ENCODE peak calls at places on chromosomes 5 and 9, in five cellular contexts. J, C, X, Q and I are unnamed samples.

GRCh38 chr5:165309446-165309845 is 1804.0 kb downstream of the MAT2B start:
- DNase-seq in C (no peak), J (no peak), X (no peak), Q (no peak), I (no peak)

GRCh38 chr9:123643518-123643917 is 286.4 kb downstream of the DENND1A start:
- DNase-seq in J (no peak), X (no peak), Q (no peak), C (no peak), I (no peak)

GRCh38 chr9:98022447-98022846 is 34.1 kb upstream of the NANS start:
- DNase-seq in J (no peak), X (no peak), C (no peak), Q (peak), I (no peak)

GRCh38 chr9:88604836-88605499 is 70.0 kb downstream of the NXNL2 start:
- DNase-seq in J (no peak), C (no peak), Q (peak), X (no peak), I (no peak)

GRCh38 chr9:108478871-108479332 is 376.9 kb downstream of the ACTL7B start:
- DNase-seq in Q (peak), C (no peak), X (peak), J (no peak), I (peak)

GRCh38 chr5:149636861-149637246 is 55.6 kb downstream of the ARHGEF37 start:
- DNase-seq in C (peak), Q (peak), X (peak), J (peak), I (peak)

GRCh38 chr9:89870207-89870606 is 265.4 kb downstream of the GADD45G start:
- DNase-seq in J (no peak), Q (no peak), X (no peak), C (no peak), I (no peak)

GRCh38 chr5:4758550-4758949 is 381.6 kb upstream of the ADAMTS16 start:
- DNase-seq in X (no peak), C (no peak), J (no peak), Q (no peak), I (no peak)

GRCh38 chr9:74570879-74571512 is 73.9 kb downstream of the RORB start:
- DNase-seq in X (peak), C (peak), Q (peak), J (no peak), I (peak)

GRCh38 chr5:72121753-72122445 is 14.6 kb downstream of the MAP1B start:
- DNase-seq in C (peak), Q (peak), J (no peak), X (no peak), I (no peak)

GRCh38 chr5:134784946-134785620 is 26.5 kb downstream of the DDX46 start:
- DNase-seq in X (no peak), J (no peak), Q (peak), C (peak), I (peak)

GRCh38 chr9:125989090-125989501 is 241.9 kb downstream of the PBX3 start:
- DNase-seq in J (no peak), Q (no peak), C (no peak), X (no peak), I (no peak)

GRCh38 chr9:20355022-20355421 is 267.3 kb downstream of the MLLT3 start:
- DNase-seq in J (no peak), C (no peak), Q (peak), X (peak), I (no peak)

GRCh38 chr9:123662057-123662776 is 267.7 kb downstream of the DENND1A start:
- DNase-seq in Q (no peak), C (no peak), J (no peak), X (no peak), I (no peak)

GRCh38 chr9:90898229-90898628 is 96.6 kb downstream of the SYK start:
- DNase-seq in C (no peak), J (no peak), X (no peak), Q (no peak), I (no peak)
- H3K4me3 ChIP-seq in C (no peak), J (no peak), X (no peak), Q (no peak), I (no peak)

DNA sequence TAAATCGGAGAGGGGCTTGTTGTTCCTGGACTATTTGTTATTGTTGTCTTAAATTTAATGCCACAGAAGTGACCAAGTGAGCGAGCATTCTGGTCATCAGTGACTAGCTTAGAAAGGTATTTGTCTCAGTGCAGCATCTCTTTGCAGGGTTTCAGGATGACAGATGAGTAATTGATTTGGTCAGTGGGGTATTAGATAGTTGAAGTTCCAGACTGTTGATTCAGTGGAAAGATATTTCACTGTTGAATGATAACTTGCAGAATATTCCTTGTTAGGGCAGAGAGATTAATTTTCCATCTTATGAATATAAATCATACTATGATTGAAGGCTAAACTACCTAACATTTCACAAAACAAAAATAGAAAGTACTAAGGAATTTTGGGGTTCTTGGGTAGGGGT is 122.4 kb downstream of the TRIO start:
- DNase-seq in C (no peak), X (no peak), Q (peak), J (no peak), I (peak)
- H3K4me3 ChIP-seq in C (no peak), X (no peak), Q (no peak), J (no peak), I (no peak)

GRCh38 chr5:169655353-169655752 is 18.3 kb downstream of the DOCK2 start:
- DNase-seq in Q (no peak), J (no peak), C (no peak), X (no peak), I (no peak)
- H3K4me3 ChIP-seq in Q (no peak), J (no peak), C (no peak), X (no peak), I (no peak)

GRCh38 chr5:66757219-66757833 is 161.1 kb downstream of the MAST4 start:
- DNase-seq in C (peak), Q (peak), J (peak), X (peak), I (peak)

DNA sequence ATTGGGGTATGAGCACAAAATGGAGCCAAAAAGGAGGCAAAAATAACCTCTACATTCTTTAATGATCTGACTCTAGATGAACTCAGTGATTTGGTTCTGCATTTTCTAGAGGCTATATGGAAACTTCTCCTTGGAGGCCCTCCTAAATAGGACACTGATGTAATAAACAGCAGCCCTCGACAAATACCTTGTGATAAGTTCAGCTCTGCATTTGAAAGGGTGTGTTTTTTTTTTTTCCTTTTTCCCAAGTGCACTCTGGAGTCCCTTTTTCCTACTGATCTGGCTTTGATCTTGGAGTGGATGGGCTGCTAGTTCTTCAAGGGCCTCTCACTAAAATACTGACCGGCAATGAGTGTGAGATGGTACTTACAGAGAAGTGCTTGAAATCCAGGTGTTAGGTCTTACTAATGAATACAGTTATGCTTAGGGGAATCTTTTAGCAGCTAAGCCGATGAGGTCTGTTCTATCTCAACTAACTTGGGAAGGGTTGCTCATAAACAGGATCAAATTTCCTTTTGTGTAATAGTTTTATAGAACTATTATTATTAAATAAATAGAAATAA is 161.7 kb downstream of the MAST4 start:
- DNase-seq in X (no peak), C (no peak), Q (no peak), J (no peak), I (no peak)
- H3K4me3 ChIP-seq in X (no peak), C (no peak), Q (no peak), J (no peak), I (no peak)

DNA sequence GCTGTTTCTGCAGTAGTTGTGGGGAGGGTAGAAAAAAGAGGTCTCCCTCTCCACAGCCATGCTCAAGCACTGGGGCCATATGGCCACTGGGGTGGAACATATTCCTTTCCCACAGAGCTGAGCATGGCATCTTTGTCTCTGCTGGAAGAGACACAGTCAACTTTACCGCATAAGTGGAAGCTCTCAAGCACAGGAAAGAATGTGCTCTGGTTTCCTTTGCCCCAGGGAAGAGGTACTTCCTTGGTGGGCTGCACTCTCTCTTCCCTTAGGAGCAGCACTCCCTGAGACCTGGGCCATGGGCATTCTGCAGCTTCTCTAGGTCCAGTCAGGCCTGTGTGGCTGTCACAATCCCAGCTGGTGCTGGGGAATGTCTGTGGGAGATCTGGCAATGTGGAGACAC is 168.5 kb upstream of the ACTBL2 start:
- DNase-seq in J (no peak), X (no peak), C (no peak), Q (no peak), I (no peak)
- H3K4me3 ChIP-seq in J (no peak), X (no peak), C (no peak), Q (no peak), I (no peak)